ENCODE peak calls at places on chromosome 16, in six cellular contexts. N is LoVo; I is activated naive CD4-positive, alpha-beta T cell; L is glutamatergic neuron; D is aorta; V is stimulated activated CD8-positive, alpha-beta memory T cell treated with anti-CD3 and anti-CD28 coated beads, Interleukin-15, amount 100 ng/mL, for 48 hours. W is an unnamed sample.
A peak's percentile ranks its signal among the peaks of the same experiment; 100 is the strongest.

GRCh38 chr16:88430524-88431446 is 22.3 kb upstream of the ZFPM1 start:
- DNase-seq in N (no peak), I (peak; percentile 46), L (no peak), D (no peak), V (peak; percentile 15), W (no peak)

GRCh38 chr16:10938321-10938720 is 3.9 kb downstream of the DEXI start:
- DNase-seq in N (no peak), I (no peak), L (no peak), D (no peak), V (peak; percentile 38), W (no peak)

GRCh38 chr16:8798535-8799157 is 1.0 kb downstream of the PMM2 start:
- DNase-seq in N (no peak), I (no peak), L (no peak), D (no peak), V (no peak), W (no peak)

GRCh38 chr16:17470871-17471744 is at the start of gene XYLT1:
- DNase-seq in N (peak; percentile 9), I (peak; percentile 55), L (peak; percentile 76), D (peak; percentile 88), V (no peak), W (peak; percentile 14)

GRCh38 chr16:57479422-57480126 is 6.7 kb downstream of the DOK4 start:
- DNase-seq in N (no peak), I (no peak), L (peak; percentile 64), D (peak; percentile 71), V (no peak), W (peak; percentile 73)

GRCh38 chr16:71467810-71468209 is 5.8 kb upstream of the ZNF23 start:
- DNase-seq in N (peak; percentile 46), I (peak; percentile 28), L (no peak), D (no peak), V (no peak), W (peak; percentile 35)

GRCh38 chr16:84175351-84176081 is 11.3 kb downstream of the TAF1C start:
- DNase-seq in N (peak; percentile 58), I (peak; percentile 35), L (peak; percentile 66), D (no peak), V (peak; percentile 41), W (peak; percentile 77)

GRCh38 chr16:74623214-74623842 is 16.4 kb upstream of the GLG1 start:
- DNase-seq in N (peak; percentile 33), I (no peak), L (no peak), D (no peak), V (no peak), W (peak; percentile 82)

GRCh38 chr16:89456412-89456811 is 33.9 kb downstream of the ANKRD11 start:
- DNase-seq in N (no peak), I (no peak), L (no peak), D (peak; percentile 20), V (no peak), W (no peak)

GRCh38 chr16:57690782-57691471 is 3.7 kb upstream of the DRC7 start:
- DNase-seq in N (no peak), I (no peak), L (no peak), D (peak; percentile 25), V (no peak), W (no peak)

GRCh38 chr16:82855471-82855870 is 228.7 kb downstream of the CDH13 start:
- DNase-seq in N (no peak), I (no peak), L (no peak), D (no peak), V (no peak), W (no peak)

GRCh38 chr16:7343271-7343670 is 10.6 kb downstream of the RBFOX1 start:
- DNase-seq in N (no peak), I (no peak), L (no peak), D (no peak), V (no peak), W (no peak)

GRCh38 chr16:50711862-50712567 is 18.6 kb downstream of the NOD2 start:
- DNase-seq in N (no peak), I (no peak), L (no peak), D (peak; percentile 76), V (no peak), W (no peak)

GRCh38 chr16:6852643-6853042 is 480.0 kb upstream of the RBFOX1 start:
- DNase-seq in N (no peak), I (no peak), L (no peak), D (no peak), V (no peak), W (no peak)

GRCh38 chr16:57252148-57252721 is 7.2 kb downstream of the ARL2BP start:
- DNase-seq in N (no peak), I (no peak), L (no peak), D (no peak), V (no peak), W (no peak)

GRCh38 chr16:527015-527903 is at the start of gene CAPN15:
- DNase-seq in N (peak; percentile 88), I (peak; percentile 88), L (peak; percentile 93), D (peak; percentile 92), V (peak; percentile 77), W (peak; percentile 93)

GRCh38 chr16:68264128-68265077 is at the start of gene SLC7A6:
- DNase-seq in N (peak; percentile 82), I (peak; percentile 78), L (peak; percentile 83), D (peak; percentile 84), V (peak; percentile 82), W (peak; percentile 82)

GRCh38 chr16:15644306-15644961 is 1.5 kb upstream of the MARF1 start:
- DNase-seq in N (peak; percentile 91), I (no peak), L (no peak), D (no peak), V (no peak), W (peak; percentile 62)

GRCh38 chr16:54935411-54936085 is 4.9 kb downstream of the IRX5 start:
- DNase-seq in N (no peak), I (no peak), L (no peak), D (no peak), V (no peak), W (no peak)

GRCh38 chr16:24681793-24682192 is 47.7 kb upstream of the TNRC6A start:
- DNase-seq in N (no peak), I (no peak), L (no peak), D (no peak), V (no peak), W (no peak)

GRCh38 chr16:84988328-84989080 is 22.8 kb downstream of the ZDHHC7 start:
- DNase-seq in N (no peak), I (no peak), L (no peak), D (no peak), V (no peak), W (no peak)

GRCh38 chr16:86216591-86216990 is 293.7 kb upstream of the FOXF1 start:
- DNase-seq in N (no peak), I (no peak), L (no peak), D (no peak), V (no peak), W (no peak)

GRCh38 chr16:56477096-56477878 is 25.9 kb downstream of the OGFOD1 start:
- DNase-seq in N (peak; percentile 30), I (no peak), L (no peak), D (no peak), V (no peak), W (peak; percentile 91)